ENCODE peak calls at places on chromosomes 5 and 9, in ten cellular contexts. C is H9; Y is CD8-positive, alpha-beta memory T cell; J is left cardiac atrium; X is substantia nigra; G is COR-L47; P is Kasumi-1; S is glomerular endothelial cell; W is stimulated activated CD4-positive, alpha-beta T cell treated with anti-CD3 and anti-CD28 coated beads, Interleukin-4, amount 100 ng/mL, for 24 hours; H is sigmoid colon. A is an unnamed sample.

GRCh38 chr5:133246376-133247144 is 194.7 kb downstream of the HSPA4 start:
- DNase-seq in J (no peak), W (no peak), S (no peak), P (no peak), C (no peak), G (no peak), X (no peak), Y (no peak), H (no peak), A (no peak)

GRCh38 chr9:99873943-99874584 is 32.4 kb upstream of the STX17 start:
- DNase-seq in J (no peak), P (no peak), C (no peak), H (no peak), W (peak), S (no peak), G (no peak), X (no peak), Y (no peak), A (no peak)

GRCh38 chr5:159210306-159210722 is 961 bp upstream of the RNF145 start:
- DNase-seq in S (no peak), Y (no peak), C (no peak), W (no peak), P (no peak), H (no peak), G (peak), X (no peak), J (no peak), A (no peak)

GRCh38 chr9:136001231-136001630 is 40.1 kb upstream of the UBAC1 start:
- DNase-seq in S (no peak), W (no peak), C (no peak), Y (no peak), H (no peak), P (no peak), J (no peak), G (no peak), X (no peak), A (peak)

GRCh38 chr9:84819446-84819845 is 149.9 kb downstream of the NTRK2 start:
- DNase-seq in P (no peak), H (no peak), G (peak), Y (no peak), X (no peak), J (no peak), W (no peak), C (peak), S (no peak), A (peak)

GRCh38 chr5:113748403-113748802 is 234.9 kb downstream of the YTHDC2 start:
- DNase-seq in S (peak), Y (no peak), J (no peak), X (no peak), G (no peak), H (no peak), P (no peak), C (no peak), W (no peak), A (no peak)

GRCh38 chr5:16679863-16680262 is 63.1 kb upstream of the RETREG1 start:
- DNase-seq in Y (no peak), J (no peak), G (no peak), S (no peak), W (no peak), X (no peak), H (no peak), P (no peak), C (peak), A (peak)

GRCh38 chr9:122213589-122214413 is 15.0 kb downstream of the LHX6 start:
- DNase-seq in S (no peak), H (peak), J (no peak), C (peak), W (peak), Y (peak), X (no peak), G (peak), P (peak), A (peak)

GRCh38 chr5:151696470-151697061 is 9.9 kb upstream of the SPARC start:
- DNase-seq in S (no peak), C (peak), P (no peak), X (no peak), Y (no peak), W (peak), H (peak), J (peak), G (no peak), A (peak)

GRCh38 chr9:126956929-126957686 is 42.5 kb downstream of the RALGPS1 start:
- DNase-seq in H (no peak), J (no peak), P (no peak), W (no peak), S (no peak), Y (no peak), C (no peak), G (peak), X (no peak), A (peak)

GRCh38 chr5:178281321-178281720 is 48.7 kb upstream of the PHYKPL start:
- DNase-seq in S (no peak), P (no peak), C (no peak), J (no peak), H (peak), Y (no peak), X (no peak), G (no peak), W (no peak), A (no peak)

GRCh38 chr9:100098241-100098886 is 436 bp downstream of the ERP44 start:
- DNase-seq in W (peak), P (peak), C (peak), S (no peak), H (peak), X (no peak), Y (no peak), G (peak), J (peak), A (peak)

GRCh38 chr9:134054891-134055811 is 12.7 kb downstream of the BRD3 start:
- DNase-seq in S (no peak), J (peak), H (peak), Y (no peak), G (no peak), P (no peak), W (no peak), X (no peak), C (no peak), A (peak)

GRCh38 chr9:15373201-15373530 is 49.5 kb upstream of the SNAPC3 start:
- DNase-seq in C (no peak), W (no peak), H (no peak), S (no peak), P (no peak), X (no peak), J (no peak), Y (no peak), G (no peak), A (no peak)

GRCh38 chr9:34413229-34413852 is 36.6 kb upstream of the MYORG start:
- DNase-seq in S (no peak), Y (no peak), J (peak), H (no peak), W (peak), C (peak), P (peak), G (no peak), X (no peak), A (peak)

GRCh38 chr9:86303316-86303975 is 21.1 kb upstream of the ISCA1 start:
- DNase-seq in P (no peak), C (no peak), H (no peak), G (no peak), J (no peak), X (no peak), S (no peak), W (peak), Y (peak), A (no peak)

GRCh38 chr5:143593723-143594122 is 190.2 kb upstream of the NR3C1 start:
- DNase-seq in H (no peak), Y (no peak), J (no peak), P (no peak), X (no peak), C (no peak), W (no peak), G (no peak), S (no peak), A (no peak)

GRCh38 chr5:163565492-163565891 is 60.1 kb downstream of the MAT2B start:
- DNase-seq in C (peak), W (no peak), J (no peak), S (no peak), Y (no peak), X (no peak), H (no peak), P (no peak), G (no peak), A (peak)

GRCh38 chr5:38847549-38848341 is 1.9 kb downstream of the OSMR start:
- DNase-seq in X (no peak), P (no peak), Y (no peak), S (no peak), W (no peak), J (no peak), H (no peak), C (no peak), G (no peak), A (no peak)

GRCh38 chr5:60797482-60798153 is 46.5 kb downstream of the ELOVL7 start:
- DNase-seq in W (no peak), P (no peak), Y (no peak), G (no peak), C (peak), S (no peak), H (no peak), X (no peak), J (no peak), A (peak)

GRCh38 chr9:3962467-3962866 is 337.4 kb downstream of the GLIS3 start:
- DNase-seq in P (no peak), S (no peak), W (no peak), Y (no peak), X (no peak), H (no peak), C (no peak), G (peak), J (no peak), A (no peak)

GRCh38 chr9:123684393-123685149 is 245.4 kb downstream of the DENND1A start:
- DNase-seq in W (no peak), J (no peak), G (no peak), P (no peak), C (no peak), H (no peak), S (no peak), Y (no peak), X (no peak), A (no peak)

GRCh38 chr9:95505676-95506437 is 10.9 kb downstream of the PTCH1 start:
- DNase-seq in S (no peak), C (peak), G (peak), J (peak), P (peak), X (no peak), Y (no peak), W (peak), H (peak), A (peak)